ENCODE peak calls at places on chromosomes 6 and 20, in five cellular contexts. D is fibroblast of the conjunctiva, T is NCI-H2107, R is ACHN, E is gastrocnemius medialis. X is an unnamed sample.

GRCh38 chr20:58542411-58543095 is 27.4 kb upstream of the APCDD1L start:
- DNase-seq in D (no peak), R (no peak), E (no peak), T (no peak), X (no peak)

GRCh38 chr20:64151634-64152530 is 12.4 kb upstream of the MYT1 start:
- DNase-seq in D (no peak), R (no peak), T (no peak), E (no peak), X (no peak)

GRCh38 chr6:33671381-33672072 is 40.0 kb downstream of the UQCC2 start:
- DNase-seq in E (no peak), R (no peak), D (no peak), T (no peak), X (no peak)

GRCh38 chr6:41306187-41306854 is 19.8 kb upstream of the TREM1 start:
- DNase-seq in D (peak; percentile 22), R (peak; percentile 45), T (peak; percentile 16), E (no peak), X (peak; percentile 63)

GRCh38 chr6:50062051-50062450 is 12.3 kb upstream of the DEFB112 start:
- DNase-seq in T (no peak), D (no peak), R (peak; percentile 22), E (no peak), X (no peak)

GRCh38 chr20:63741676-63742380 is 2.3 kb downstream of the SLC2A4RG start:
- DNase-seq in D (no peak), T (no peak), E (no peak), R (no peak), X (no peak)

GRCh38 chr6:149210376-149210775 is 107.1 kb upstream of the TAB2 start:
- DNase-seq in E (no peak), D (no peak), T (no peak), R (no peak), X (peak; percentile 83)

GRCh38 chr6:156776841-156777576 is at the start of gene ARID1B:
- DNase-seq in E (peak; percentile 84), D (peak; percentile 38), R (peak; percentile 78), T (peak; percentile 72), X (peak; percentile 88)

GRCh38 chr20:25310921-25311728 is 63.2 kb downstream of the PYGB start:
- DNase-seq in D (no peak), E (no peak), R (peak; percentile 78), T (no peak), X (peak; percentile 75)

GRCh38 chr6:15985354-15985995 is 143.4 kb upstream of the MYLIP start:
- DNase-seq in E (no peak), D (no peak), R (no peak), T (no peak), X (no peak)

GRCh38 chr20:63628246-63628975 is 1.5 kb upstream of the GMEB2 start:
- DNase-seq in R (peak; percentile 75), D (peak; percentile 51), T (peak; percentile 57), E (peak; percentile 53), X (peak; percentile 80)

GRCh38 chr6:55822815-55823214 is 52.6 kb downstream of the BMP5 start:
- DNase-seq in E (no peak), R (no peak), D (no peak), T (no peak), X (peak; percentile 13)

GRCh38 chr6:108983151-108983550 is 111.5 kb downstream of the SESN1 start:
- DNase-seq in E (no peak), D (no peak), R (no peak), T (no peak), X (peak; percentile 25)

GRCh38 chr6:138567052-138567451 is 67.8 kb upstream of the NHSL1 start:
- DNase-seq in E (no peak), D (no peak), R (no peak), T (no peak), X (no peak)

GRCh38 chr20:54382419-54382818 is 93.0 kb upstream of the DOK5 start:
- DNase-seq in D (no peak), T (no peak), R (no peak), E (no peak), X (no peak)

GRCh38 chr6:157305676-157306653 is 17.4 kb downstream of the TMEM242 start:
- DNase-seq in E (peak; percentile 52), R (no peak), T (no peak), D (no peak), X (no peak)

GRCh38 chr20:210809-211502 is 16.1 kb upstream of the DEFB129 start:
- DNase-seq in E (no peak), D (no peak), R (no peak), T (no peak), X (no peak)

GRCh38 chr6:154461348-154461747 is 49.1 kb downstream of the CNKSR3 start:
- DNase-seq in R (no peak), T (no peak), E (no peak), D (no peak), X (no peak)

GRCh38 chr20:48656661-48657211 is 171.1 kb downstream of the PREX1 start:
- DNase-seq in E (no peak), R (no peak), D (no peak), T (no peak), X (no peak)

GRCh38 chr6:130296854-130297253 is 69.0 kb upstream of the TMEM200A start:
- DNase-seq in D (no peak), T (no peak), R (no peak), E (no peak), X (no peak)

GRCh38 chr6:39657355-39657754 is 67.9 kb downstream of the KIF6 start:
- DNase-seq in D (no peak), R (no peak), T (no peak), E (no peak), X (no peak)

GRCh38 chr6:126015869-126016268 is 29.5 kb downstream of the TRMT11 start:
- DNase-seq in T (no peak), D (no peak), E (no peak), R (no peak), X (peak; percentile 33)

GRCh38 chr6:158761746-158762145 is 57.4 kb downstream of the EZR start:
- DNase-seq in D (no peak), T (no peak), R (no peak), E (no peak), X (no peak)

GRCh38 chr20:24948939-24949679 is at the start of gene CST7:
- DNase-seq in D (no peak), R (no peak), E (peak; percentile 34), T (no peak), X (no peak)

GRCh38 chr6:5663256-5663655 is 343.5 kb downstream of the NRN1 start:
- DNase-seq in D (no peak), E (no peak), R (no peak), T (no peak), X (peak; percentile 29)

GRCh38 chr6:72748759-72749158 is 126.9 kb downstream of the KCNQ5 start:
- DNase-seq in E (no peak), T (no peak), D (peak; percentile 81), R (peak; percentile 82), X (peak; percentile 57)

GRCh38 chr20:19976595-19977372 is 40.4 kb upstream of the NAA20 start:
- DNase-seq in D (peak; percentile 74), T (no peak), E (peak; percentile 49), R (peak; percentile 78), X (peak; percentile 81)

GRCh38 chr6:128630213-128630612 is 109.8 kb upstream of the PTPRK start:
- DNase-seq in R (no peak), E (no peak), T (no peak), D (no peak), X (no peak)

GRCh38 chr6:89298680-89299450 is 16.2 kb downstream of the GABRR2 start:
- DNase-seq in R (peak; percentile 43), T (no peak), D (peak; percentile 16), E (peak; percentile 32), X (peak; percentile 94)

GRCh38 chr6:41298785-41299498 is 12.5 kb upstream of the TREM1 start:
- DNase-seq in T (no peak), R (no peak), E (no peak), D (no peak), X (no peak)

GRCh38 chr6:28646650-28647049 is 121.0 kb downstream of the GPX5 start:
- DNase-seq in T (no peak), D (no peak), E (no peak), R (no peak), X (no peak)

GRCh38 chr6:151026021-151026663 is 160.6 kb downstream of the MTHFD1L start:
- DNase-seq in T (no peak), E (no peak), D (no peak), R (no peak), X (no peak)

GRCh38 chr6:90045535-90045934 is 151.3 kb downstream of the GJA10 start:
- DNase-seq in T (no peak), E (no peak), D (no peak), R (no peak), X (no peak)

GRCh38 chr6:37690964-37691735 is 6.5 kb downstream of the MDGA1 start:
- DNase-seq in E (no peak), T (no peak), D (no peak), R (no peak), X (peak; percentile 2)

GRCh38 chr6:34425132-34425497 is 754 bp downstream of the RPS10 start:
- DNase-seq in D (no peak), T (no peak), R (no peak), E (no peak), X (peak; percentile 24)

GRCh38 chr6:153493501-153493900 is 362.4 kb upstream of the RGS17 start:
- DNase-seq in D (no peak), T (no peak), E (no peak), R (no peak), X (peak; percentile 52)

GRCh38 chr6:18242062-18242851 is 22.1 kb downstream of the DEK start:
- DNase-seq in R (peak; percentile 46), D (peak; percentile 86), T (no peak), E (peak; percentile 44), X (peak; percentile 88)

X was measured in fibroblast of villous mesenchyme.